ENCODE peak calls at places on chromosomes 1 and 21, in eight cellular contexts. One of them, this sample, is unnamed.
A peak's percentile ranks its signal among the peaks of the same experiment; 100 is the strongest.

GRCh38 chr1:188350104-188350503 is 1521.4 kb downstream of the PLA2G4A start:
- DNase-seq in IMR-90: no peak
- DNase-seq in A673: no peak
- DNase-seq in brain microvascular endothelial cell: no peak
- DNase-seq in A549: no peak
- DNase-seq in psoas muscle: no peak
- DNase-seq in astrocyte of the spinal cord: no peak
- DNase-seq in HFF-Myc: no peak
- DNase-seq in this sample: no peak

GRCh38 chr1:54842963-54843362 is 41.8 kb upstream of the TTC22 start:
- DNase-seq in astrocyte of the spinal cord: no peak
- DNase-seq in psoas muscle: no peak
- DNase-seq in brain microvascular endothelial cell: no peak
- DNase-seq in IMR-90: no peak
- DNase-seq in HFF-Myc: no peak
- DNase-seq in A549: no peak
- DNase-seq in A673: no peak
- DNase-seq in this sample: no peak

GRCh38 chr1:26533951-26534514 is 4.5 kb downstream of the RPS6KA1 start:
- DNase-seq in HFF-Myc: no peak
- DNase-seq in IMR-90: no peak
- DNase-seq in A549: no peak
- DNase-seq in astrocyte of the spinal cord: no peak
- DNase-seq in psoas muscle: no peak
- DNase-seq in brain microvascular endothelial cell: no peak
- DNase-seq in A673: no peak
- DNase-seq in this sample: no peak

GRCh38 chr1:50023292-50024159 is at the start of gene AGBL4:
- DNase-seq in brain microvascular endothelial cell: no peak
- DNase-seq in A673: peak; percentile 58
- DNase-seq in HFF-Myc: no peak
- DNase-seq in psoas muscle: peak; percentile 48
- DNase-seq in astrocyte of the spinal cord: peak; percentile 34
- DNase-seq in IMR-90: no peak
- DNase-seq in A549: peak; percentile 16
- DNase-seq in this sample: no peak

GRCh38 chr1:53543130-53543770 is 84.1 kb downstream of the DMRTB1 start:
- DNase-seq in psoas muscle: peak; percentile 6
- DNase-seq in HFF-Myc: no peak
- DNase-seq in brain microvascular endothelial cell: no peak
- DNase-seq in A549: no peak
- DNase-seq in IMR-90: no peak
- DNase-seq in astrocyte of the spinal cord: no peak
- DNase-seq in A673: no peak
- DNase-seq in this sample: no peak

GRCh38 chr21:44697811-44698734 is 1.1 kb downstream of the KRTAP10-12 start:
- DNase-seq in astrocyte of the spinal cord: peak; percentile 5
- DNase-seq in IMR-90: no peak
- DNase-seq in HFF-Myc: no peak
- DNase-seq in A673: no peak
- DNase-seq in A549: no peak
- DNase-seq in psoas muscle: no peak
- DNase-seq in brain microvascular endothelial cell: no peak
- DNase-seq in this sample: no peak

GRCh38 chr1:15538750-15539149 is 12.1 kb downstream of the DNAJC16 start:
- DNase-seq in psoas muscle: no peak
- DNase-seq in astrocyte of the spinal cord: no peak
- DNase-seq in A549: no peak
- DNase-seq in brain microvascular endothelial cell: no peak
- DNase-seq in A673: no peak
- DNase-seq in HFF-Myc: no peak
- DNase-seq in IMR-90: no peak
- DNase-seq in this sample: no peak

GRCh38 chr1:70914224-70914623 is 133.4 kb downstream of the PTGER3 start:
- DNase-seq in A673: no peak
- DNase-seq in A549: no peak
- DNase-seq in astrocyte of the spinal cord: no peak
- DNase-seq in HFF-Myc: no peak
- DNase-seq in psoas muscle: no peak
- DNase-seq in IMR-90: no peak
- DNase-seq in brain microvascular endothelial cell: no peak
- DNase-seq in this sample: no peak

GRCh38 chr1:119466419-119466818 is 40.6 kb upstream of the HSD3B1 start:
- DNase-seq in A549: no peak
- DNase-seq in IMR-90: no peak
- DNase-seq in A673: no peak
- DNase-seq in astrocyte of the spinal cord: no peak
- DNase-seq in HFF-Myc: no peak
- DNase-seq in psoas muscle: no peak
- DNase-seq in brain microvascular endothelial cell: no peak
- DNase-seq in this sample: no peak

GRCh38 chr1:220734571-220735326 is 13.4 kb upstream of the MTARC2 start:
- DNase-seq in HFF-Myc: peak; percentile 50
- DNase-seq in brain microvascular endothelial cell: peak; percentile 60
- DNase-seq in A549: peak; percentile 74
- DNase-seq in psoas muscle: no peak
- DNase-seq in IMR-90: peak; percentile 81
- DNase-seq in astrocyte of the spinal cord: peak; percentile 72
- DNase-seq in A673: no peak
- DNase-seq in this sample: peak; percentile 16

GRCh38 chr21:42061866-42062542 is 9.1 kb upstream of the UMODL1 start:
- DNase-seq in brain microvascular endothelial cell: no peak
- DNase-seq in HFF-Myc: no peak
- DNase-seq in astrocyte of the spinal cord: no peak
- DNase-seq in A673: no peak
- DNase-seq in psoas muscle: no peak
- DNase-seq in A549: no peak
- DNase-seq in IMR-90: no peak
- DNase-seq in this sample: no peak

GRCh38 chr1:228938248-228938891 is 203.1 kb downstream of the RHOU start:
- DNase-seq in IMR-90: no peak
- DNase-seq in A549: no peak
- DNase-seq in brain microvascular endothelial cell: peak; percentile 32
- DNase-seq in psoas muscle: no peak
- DNase-seq in astrocyte of the spinal cord: peak; percentile 50
- DNase-seq in HFF-Myc: no peak
- DNase-seq in A673: no peak
- DNase-seq in this sample: no peak

GRCh38 chr1:17883662-17884395 is 128.7 kb downstream of the ACTL8 start:
- DNase-seq in brain microvascular endothelial cell: no peak
- DNase-seq in IMR-90: no peak
- DNase-seq in psoas muscle: no peak
- DNase-seq in A673: no peak
- DNase-seq in A549: no peak
- DNase-seq in astrocyte of the spinal cord: no peak
- DNase-seq in HFF-Myc: no peak
- DNase-seq in this sample: no peak

GRCh38 chr1:68828013-68828412 is 331.1 kb upstream of the DEPDC1 start:
- DNase-seq in IMR-90: no peak
- DNase-seq in psoas muscle: no peak
- DNase-seq in HFF-Myc: no peak
- DNase-seq in astrocyte of the spinal cord: no peak
- DNase-seq in A673: no peak
- DNase-seq in brain microvascular endothelial cell: no peak
- DNase-seq in A549: no peak
- DNase-seq in this sample: no peak
- TF ChIP-seq CTCF in IMR-90: no peak
- TF ChIP-seq CTCF in psoas muscle: no peak
- TF ChIP-seq CTCF in HFF-Myc: no peak
- TF ChIP-seq CTCF in astrocyte of the spinal cord: no peak
- TF ChIP-seq CTCF in A673: no peak
- TF ChIP-seq CTCF in brain microvascular endothelial cell: no peak
- TF ChIP-seq CTCF in A549: no peak
- TF ChIP-seq CTCF in this sample: no peak

GRCh38 chr1:166353162-166353561 is 186.4 kb upstream of the FAM78B start:
- DNase-seq in A549: no peak
- DNase-seq in A673: no peak
- DNase-seq in brain microvascular endothelial cell: no peak
- DNase-seq in psoas muscle: no peak
- DNase-seq in astrocyte of the spinal cord: no peak
- DNase-seq in IMR-90: no peak
- DNase-seq in HFF-Myc: no peak
- DNase-seq in this sample: no peak

GRCh38 chr1:166351676-166352075 is 184.9 kb upstream of the FAM78B start:
- DNase-seq in psoas muscle: no peak
- DNase-seq in astrocyte of the spinal cord: no peak
- DNase-seq in HFF-Myc: no peak
- DNase-seq in IMR-90: no peak
- DNase-seq in A673: no peak
- DNase-seq in brain microvascular endothelial cell: no peak
- DNase-seq in A549: no peak
- DNase-seq in this sample: no peak

GRCh38 chr1:166354411-166354810 is 187.6 kb upstream of the FAM78B start:
- DNase-seq in psoas muscle: no peak
- DNase-seq in A549: no peak
- DNase-seq in HFF-Myc: no peak
- DNase-seq in astrocyte of the spinal cord: no peak
- DNase-seq in A673: peak; percentile 2
- DNase-seq in IMR-90: no peak
- DNase-seq in brain microvascular endothelial cell: no peak
- DNase-seq in this sample: no peak

DNA sequence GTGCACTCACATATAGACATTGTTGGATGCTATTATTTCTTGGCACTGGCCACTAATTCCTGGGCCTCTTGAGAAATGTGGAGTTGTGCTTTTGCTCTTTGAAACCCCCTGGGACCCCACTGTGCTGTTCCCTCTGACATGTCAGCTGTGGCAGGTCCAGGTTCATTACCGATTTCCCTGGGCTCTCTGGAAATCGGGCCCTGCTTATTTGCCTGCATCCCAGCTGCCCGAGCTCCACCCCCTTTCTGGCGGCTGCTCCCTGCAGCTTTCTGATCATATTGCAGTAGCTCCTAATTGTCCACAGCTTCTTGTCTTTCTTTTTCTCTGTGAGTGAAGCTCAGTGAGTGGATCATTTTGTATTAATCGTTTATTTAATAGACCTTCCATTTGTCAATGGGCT is 183.7 kb upstream of the FAM78B start:
- DNase-seq in astrocyte of the spinal cord: no peak
- DNase-seq in brain microvascular endothelial cell: no peak
- DNase-seq in HFF-Myc: no peak
- DNase-seq in A673: peak; percentile 4
- DNase-seq in psoas muscle: no peak
- DNase-seq in IMR-90: no peak
- DNase-seq in A549: no peak
- DNase-seq in this sample: no peak
- TF ChIP-seq CTCF in astrocyte of the spinal cord: no peak
- TF ChIP-seq CTCF in brain microvascular endothelial cell: no peak
- TF ChIP-seq CTCF in HFF-Myc: no peak
- TF ChIP-seq CTCF in A673: no peak
- TF ChIP-seq CTCF in psoas muscle: no peak
- TF ChIP-seq CTCF in IMR-90: no peak
- TF ChIP-seq CTCF in A549: no peak
- TF ChIP-seq CTCF in this sample: no peak

GRCh38 chr1:86502721-86503430 is 34.1 kb downstream of the CLCA1 start:
- DNase-seq in IMR-90: no peak
- DNase-seq in psoas muscle: no peak
- DNase-seq in brain microvascular endothelial cell: no peak
- DNase-seq in astrocyte of the spinal cord: no peak
- DNase-seq in HFF-Myc: no peak
- DNase-seq in A549: no peak
- DNase-seq in A673: no peak
- DNase-seq in this sample: no peak
- TF ChIP-seq CTCF in IMR-90: no peak
- TF ChIP-seq CTCF in psoas muscle: no peak
- TF ChIP-seq CTCF in brain microvascular endothelial cell: no peak
- TF ChIP-seq CTCF in astrocyte of the spinal cord: no peak
- TF ChIP-seq CTCF in HFF-Myc: no peak
- TF ChIP-seq CTCF in A549: no peak
- TF ChIP-seq CTCF in A673: no peak
- TF ChIP-seq CTCF in this sample: no peak

GRCh38 chr1:34785231-34785874 is 4.3 kb downstream of the GJB3 start:
- DNase-seq in psoas muscle: no peak
- DNase-seq in IMR-90: no peak
- DNase-seq in A673: no peak
- DNase-seq in astrocyte of the spinal cord: no peak
- DNase-seq in brain microvascular endothelial cell: no peak
- DNase-seq in A549: no peak
- DNase-seq in HFF-Myc: no peak
- DNase-seq in this sample: no peak

GRCh38 chr1:34787461-34788420 is 5.1 kb upstream of the GJA4 start:
- DNase-seq in A673: peak; percentile 28
- DNase-seq in brain microvascular endothelial cell: peak; percentile 24
- DNase-seq in psoas muscle: no peak
- DNase-seq in A549: no peak
- DNase-seq in HFF-Myc: no peak
- DNase-seq in astrocyte of the spinal cord: no peak
- DNase-seq in IMR-90: peak; percentile 39
- DNase-seq in this sample: no peak

GRCh38 chr1:34784751-34785221 is 3.8 kb downstream of the GJB3 start:
- DNase-seq in brain microvascular endothelial cell: no peak
- DNase-seq in HFF-Myc: no peak
- DNase-seq in IMR-90: no peak
- DNase-seq in A673: no peak
- DNase-seq in A549: no peak
- DNase-seq in astrocyte of the spinal cord: no peak
- DNase-seq in psoas muscle: no peak
- DNase-seq in this sample: no peak

GRCh38 chr1:34785875-34786470 is 5.0 kb downstream of the GJB3 start:
- DNase-seq in IMR-90: no peak
- DNase-seq in HFF-Myc: no peak
- DNase-seq in psoas muscle: no peak
- DNase-seq in A673: no peak
- DNase-seq in A549: no peak
- DNase-seq in astrocyte of the spinal cord: no peak
- DNase-seq in brain microvascular endothelial cell: no peak
- DNase-seq in this sample: no peak

DNA sequence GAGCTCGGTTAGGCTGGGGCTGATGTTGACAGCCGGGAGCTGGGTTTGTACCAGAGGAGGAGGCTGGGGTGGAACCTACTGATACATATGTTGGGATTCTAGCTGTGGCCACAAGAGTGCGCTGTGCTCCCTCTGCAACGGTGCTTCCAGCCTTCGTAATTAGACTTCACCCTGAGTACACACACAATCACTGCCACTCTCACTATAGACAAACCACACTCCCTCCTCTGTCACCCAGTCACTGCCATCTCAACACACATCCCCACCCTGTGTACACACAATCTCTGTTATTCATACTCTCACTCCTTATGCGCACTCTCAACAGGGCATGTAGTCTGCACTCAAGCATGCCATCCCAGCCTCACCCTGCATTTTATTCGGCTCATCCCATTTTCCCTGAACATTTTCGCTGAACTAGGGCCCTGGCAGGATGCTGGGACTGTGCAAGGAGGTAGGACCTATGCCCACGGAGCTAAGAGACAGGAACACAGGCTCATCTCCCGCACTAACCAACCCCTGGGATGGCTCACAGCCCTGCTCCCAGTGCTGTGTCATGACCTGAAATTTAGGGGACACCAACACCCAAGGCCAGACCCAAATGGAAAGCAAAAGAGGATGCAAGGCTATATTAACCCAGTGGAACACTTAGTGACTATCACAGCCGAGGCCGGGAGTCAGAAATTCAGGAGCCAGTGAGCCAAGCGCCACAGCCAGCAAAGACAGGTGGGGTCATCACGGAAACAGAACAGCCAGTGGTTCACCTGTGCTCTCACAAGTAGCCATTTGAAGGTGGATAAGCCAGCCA is 5.7 kb downstream of the GJB3 start:
- DNase-seq in brain microvascular endothelial cell: peak; percentile 76
- DNase-seq in IMR-90: peak; percentile 67
- DNase-seq in HFF-Myc: peak; percentile 44
- DNase-seq in A673: peak; percentile 78
- DNase-seq in psoas muscle: peak; percentile 44
- DNase-seq in A549: peak; percentile 58
- DNase-seq in astrocyte of the spinal cord: peak; percentile 60
- DNase-seq in this sample: peak; percentile 25
- TF ChIP-seq CTCF in brain microvascular endothelial cell: peak; percentile 94
- TF ChIP-seq CTCF in IMR-90: peak; percentile 95
- TF ChIP-seq CTCF in HFF-Myc: peak; percentile 86
- TF ChIP-seq CTCF in A673: peak; percentile 83
- TF ChIP-seq CTCF in psoas muscle: peak; percentile 83
- TF ChIP-seq CTCF in A549: peak; percentile 71
- TF ChIP-seq CTCF in astrocyte of the spinal cord: peak; percentile 90
- TF ChIP-seq CTCF in this sample: peak; percentile 88